ENCODE peak calls at places on chromosomes 5 and 9, in seven cellular contexts. Q is mesothelial cell of epicardium, S is B cell, X is suprapubic skin, F is AG09319, I is pancreas, Y is H1. J is an unnamed sample.

GRCh38 chr9:136952876-136953770 is 1.1 kb downstream of the LCN12 start:
- DNase-seq in Y (no peak), X (no peak), I (no peak), Q (no peak), S (no peak), F (no peak), J (no peak)

GRCh38 chr9:88578486-88579362 is 43.7 kb downstream of the NXNL2 start:
- DNase-seq in X (peak), Q (peak), I (peak), Y (peak), F (peak), S (peak), J (peak)

GRCh38 chr9:136808075-136808780 is 480 bp downstream of the RABL6 start:
- DNase-seq in Q (peak), I (peak), S (peak), F (no peak), X (no peak), Y (no peak), J (no peak)

GRCh38 chr5:35878079-35878478 is 21.4 kb downstream of the IL7R start:
- DNase-seq in I (no peak), F (no peak), Q (no peak), X (no peak), S (no peak), Y (no peak), J (no peak)

GRCh38 chr9:30301271-30301963 is 2083.0 kb upstream of the ACO1 start:
- DNase-seq in Q (no peak), X (no peak), F (no peak), I (no peak), S (no peak), Y (no peak), J (no peak)

GRCh38 chr5:64451551-64451950 is 54.3 kb upstream of the RGS7BP start:
- DNase-seq in I (no peak), X (no peak), S (no peak), F (no peak), Q (no peak), Y (no peak), J (no peak)

GRCh38 chr5:151696470-151697061 is 9.9 kb upstream of the SPARC start:
- DNase-seq in Q (peak), X (peak), Y (no peak), S (no peak), I (no peak), F (peak), J (peak)

GRCh38 chr9:34701023-34701768 is 8.7 kb downstream of the CCL21 start:
- DNase-seq in X (peak), Y (peak), Q (peak), S (peak), I (peak), F (no peak), J (peak)

GRCh38 chr9:4489562-4489918 is 728 bp upstream of the SLC1A1 start:
- DNase-seq in S (no peak), Y (no peak), X (no peak), I (no peak), F (no peak), Q (peak), J (no peak)

GRCh38 chr9:17004500-17004899 is 130.3 kb upstream of the CNTLN start:
- DNase-seq in Y (no peak), X (no peak), F (no peak), I (no peak), Q (no peak), S (no peak), J (no peak)

GRCh38 chr9:134031783-134032182 is 6.5 kb downstream of the BRD3OS start:
- DNase-seq in S (no peak), X (peak), F (no peak), Q (no peak), Y (no peak), I (no peak), J (no peak)

GRCh38 chr9:106915851-106916250 is 52.9 kb downstream of the ZNF462 start:
- DNase-seq in I (no peak), F (no peak), S (no peak), Y (no peak), X (no peak), Q (no peak), J (no peak)

GRCh38 chr9:98432134-98432533 is 176.7 kb upstream of the TBC1D2 start:
- DNase-seq in F (no peak), X (no peak), I (no peak), Y (no peak), Q (no peak), S (no peak), J (no peak)

GRCh38 chr9:113223963-113224362 is 2.6 kb downstream of the SLC31A1 start:
- DNase-seq in F (no peak), I (no peak), S (no peak), X (no peak), Y (no peak), Q (no peak), J (no peak)

GRCh38 chr9:36855443-36856315 is 178.4 kb downstream of the PAX5 start:
- DNase-seq in X (no peak), Y (no peak), I (no peak), S (peak), Q (no peak), F (no peak), J (no peak)